ENCODE peak calls at places on chromosomes 6 and 20, in seven cellular contexts. T is neuronal stem cell, N is IMR-90, W is fibroblast of lung, Z is endothelial cell of umbilical vein, B is mammary epithelial cell, M is PC-3. H is an unnamed sample.

GRCh38 chr6:41182069-41183034 is 18.6 kb downstream of the TREML2 start:
- DNase-seq in T (peak; percentile 24), B (peak; percentile 70), N (peak; percentile 55), Z (peak; percentile 73), W (peak; percentile 45), M (peak; percentile 62), H (peak; percentile 40)

GRCh38 chr6:11329841-11330765 is 97.6 kb upstream of the NEDD9 start:
- DNase-seq in M (no peak), B (no peak), Z (peak; percentile 53), N (no peak), W (no peak), T (no peak), H (no peak)

GRCh38 chr20:41192575-41192974 is 55.2 kb downstream of the PLCG1 start:
- DNase-seq in M (no peak), Z (no peak), W (no peak), N (no peak), B (no peak), T (no peak), H (no peak)

GRCh38 chr6:40466986-40467584 is 120.1 kb downstream of the LRFN2 start:
- DNase-seq in M (no peak), W (no peak), N (no peak), Z (no peak), B (no peak), T (no peak), H (no peak)

GRCh38 chr20:10864076-10864672 is 190.4 kb upstream of the JAG1 start:
- DNase-seq in W (peak; percentile 51), B (peak; percentile 18), T (no peak), M (peak; percentile 92), Z (no peak), N (no peak), H (no peak)

GRCh38 chr20:21238400-21238799 is 64.7 kb upstream of the XRN2 start:
- DNase-seq in W (no peak), M (no peak), N (no peak), Z (no peak), T (no peak), B (no peak), H (no peak)

GRCh38 chr20:40265872-40266533 is 423.0 kb downstream of the MAFB start:
- DNase-seq in M (peak; percentile 23), B (peak; percentile 36), N (no peak), T (no peak), W (no peak), Z (peak; percentile 58), H (no peak)

GRCh38 chr6:26030716-26031115 is 56.5 kb upstream of the HFE start:
- DNase-seq in M (no peak), T (no peak), W (no peak), Z (no peak), B (no peak), N (no peak), H (no peak)

GRCh38 chr20:48823476-48823875 is 4.3 kb downstream of the PREX1 start:
- DNase-seq in M (no peak), T (no peak), Z (peak; percentile 84), W (no peak), N (no peak), B (no peak), H (no peak)

GRCh38 chr20:19885981-19886665 is 128.1 kb downstream of the RIN2 start:
- DNase-seq in B (peak; percentile 41), N (peak; percentile 61), W (peak; percentile 52), Z (peak; percentile 84), T (no peak), M (peak; percentile 77), H (no peak)

GRCh38 chr20:32538526-32538918 is 46.6 kb downstream of the NOL4L start:
- DNase-seq in N (no peak), M (no peak), T (no peak), W (no peak), Z (no peak), B (no peak), H (no peak)

GRCh38 chr20:32541917-32542615 is 43.1 kb downstream of the NOL4L start:
- DNase-seq in M (no peak), W (no peak), T (no peak), B (no peak), Z (no peak), N (no peak), H (no peak)

GRCh38 chr20:32537657-32538525 is 47.2 kb downstream of the NOL4L start:
- DNase-seq in B (no peak), M (no peak), W (no peak), N (no peak), Z (no peak), T (no peak), H (no peak)

GRCh38 chr20:32539063-32539816 is 45.9 kb downstream of the NOL4L start:
- DNase-seq in B (no peak), N (no peak), M (no peak), Z (no peak), T (no peak), W (no peak), H (no peak)

DNA sequence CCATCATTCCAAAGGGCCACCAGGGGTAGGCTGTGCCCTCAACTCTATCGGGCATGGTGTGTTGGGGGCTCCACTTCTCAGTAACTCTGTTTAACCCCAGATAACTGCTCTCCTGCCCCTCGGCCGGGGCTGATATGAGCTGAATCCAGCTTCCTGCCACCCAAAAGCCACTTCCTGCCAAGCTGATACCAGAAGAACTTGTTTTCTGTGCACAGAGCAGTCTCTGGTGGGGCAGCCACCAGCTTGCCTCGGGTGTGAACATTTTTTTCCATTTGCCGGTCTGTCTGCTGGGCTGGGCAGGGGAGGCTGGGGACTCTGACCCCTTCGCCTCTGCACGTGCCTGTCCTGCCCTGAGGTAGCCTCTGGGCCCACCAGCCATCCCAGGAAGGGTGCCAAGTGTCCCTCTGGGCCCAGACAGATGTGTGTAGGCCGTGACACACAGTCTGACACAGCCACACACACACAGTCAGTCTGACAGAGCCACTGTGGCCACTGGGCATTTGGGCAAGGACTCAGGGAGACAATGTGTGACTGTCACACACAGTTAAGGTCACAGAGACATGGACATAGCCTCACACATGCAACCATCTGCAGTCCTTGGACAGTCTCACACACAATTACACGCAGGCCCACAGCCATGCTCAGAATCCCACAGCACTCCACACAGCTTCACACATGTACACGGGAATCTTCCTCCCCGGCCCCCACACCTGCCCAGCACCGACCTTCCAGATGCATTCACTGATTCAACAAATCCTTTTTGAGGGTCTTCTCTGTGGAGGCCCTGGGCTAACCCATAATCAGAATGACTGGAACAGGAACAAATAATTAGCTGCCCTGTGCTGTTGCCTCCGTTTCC is 45.1 kb downstream of the NOL4L start:
- DNase-seq in M (peak; percentile 52), B (no peak), Z (no peak), W (no peak), T (no peak), N (no peak), H (no peak)
- H3K9ac ChIP-seq in M (no peak overlapping the region), B (no peak overlapping the region), Z (no peak overlapping the region), W (no peak overlapping the region), T (no peak overlapping the region), N (no peak overlapping the region), H (no peak overlapping the region)

GRCh38 chr6:7544597-7544996 is 3.1 kb downstream of the DSP start:
- DNase-seq in W (no peak), N (no peak), Z (no peak), M (no peak), T (no peak), B (no peak), H (no peak)
- H3K9ac ChIP-seq in W (no peak overlapping the region), N (no peak overlapping the region), Z (no peak overlapping the region), M (peak overlapping the region; percentile 95), T (no peak overlapping the region), B (peak overlapping the region; percentile 97), H (no peak overlapping the region)

GRCh38 chr6:22036267-22036666 is 260.6 kb downstream of the PRL start:
- DNase-seq in T (peak; percentile 54), W (peak; percentile 89), Z (peak; percentile 88), M (peak; percentile 72), N (peak; percentile 35), B (peak; percentile 74), H (peak; percentile 9)

GRCh38 chr6:22030730-22031619 is 265.9 kb downstream of the PRL start:
- DNase-seq in N (no peak), W (no peak), M (no peak), B (no peak), Z (no peak), T (no peak), H (no peak)

GRCh38 chr6:22036699-22037098 is 260.1 kb downstream of the PRL start:
- DNase-seq in T (no peak), W (no peak), B (no peak), Z (no peak), N (no peak), M (no peak), H (no peak)

GRCh38 chr6:22035690-22036089 is 261.1 kb downstream of the PRL start:
- DNase-seq in N (no peak), Z (no peak), M (no peak), W (no peak), T (no peak), B (no peak), H (no peak)
- H3K9ac ChIP-seq in N (no peak overlapping the region), Z (no peak overlapping the region), M (no peak overlapping the region), W (no peak overlapping the region), T (no peak overlapping the region), B (no peak overlapping the region), H (no peak overlapping the region)

DNA sequence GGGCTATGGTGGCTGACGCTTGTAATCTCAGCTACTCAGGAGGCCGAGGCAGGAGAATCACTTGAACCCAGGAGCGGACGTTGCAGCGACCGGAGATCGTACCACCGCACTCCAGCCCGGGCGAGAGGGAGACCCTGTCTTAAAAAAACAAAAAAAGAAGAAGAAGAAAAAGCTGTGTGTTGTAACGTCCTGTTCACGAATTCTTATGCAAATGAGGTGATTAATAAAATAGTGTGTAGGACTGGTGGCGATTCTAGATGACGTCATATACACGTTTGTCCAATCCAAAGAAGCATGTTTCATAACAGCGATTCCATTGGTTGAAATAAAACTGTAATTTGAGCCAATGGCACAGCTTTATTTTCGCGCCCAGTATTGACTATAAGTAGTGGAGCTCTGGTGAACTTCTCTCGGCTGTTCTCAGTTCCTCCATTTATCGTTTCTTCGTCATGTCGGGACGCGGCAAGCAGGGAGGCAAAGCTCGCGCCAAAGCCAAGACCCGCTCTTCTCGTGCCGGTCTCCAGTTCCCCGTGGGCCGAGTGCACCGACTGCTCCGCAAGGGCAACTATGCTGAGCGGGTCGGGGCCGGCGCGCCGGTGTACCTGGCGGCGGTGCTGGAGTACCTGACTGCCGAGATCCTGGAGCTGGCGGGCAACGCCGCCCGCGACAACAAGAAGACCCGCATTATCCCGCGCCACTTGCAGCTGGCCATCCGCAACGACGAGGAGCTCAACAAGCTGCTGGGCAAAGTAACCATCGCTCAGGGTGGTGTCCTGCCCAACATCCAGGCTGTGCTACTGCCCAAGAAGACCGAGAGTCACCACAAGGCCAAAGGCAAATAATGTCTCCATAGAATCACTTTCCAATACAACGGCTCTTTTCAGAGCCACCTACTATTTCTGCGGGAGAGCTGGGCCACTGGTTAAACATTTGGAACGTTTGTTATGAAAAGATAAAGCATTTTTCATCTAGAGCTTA is 47.0 kb downstream of the OR2B2 start:
- DNase-seq in Z (peak; percentile 98), B (peak; percentile 95), W (peak; percentile 98), T (peak; percentile 90), M (peak; percentile 98), N (peak; percentile 99), H (peak; percentile 87)
- H3K9ac ChIP-seq in Z (peak overlapping the region; percentile 84), B (peak overlapping the region; percentile 86), W (peak overlapping the region; percentile 73), T (peak overlapping the region; percentile 93), M (peak overlapping the region; percentile 71), N (peak overlapping the region; percentile 87), H (peak overlapping the region; percentile 93)

H was measured in NT2/D1.